ENCODE peak calls at places on chromosome 10, in eight cellular contexts. S, W, R, Z, J, Y, Q and A are unnamed samples.

GRCh38 chr10:63537511-63537910 is 16.3 kb downstream of the REEP3 start:
- DNase-seq in J (no peak), W (no peak), R (no peak), Y (no peak), S (no peak), Z (no peak), Q (no peak), A (no peak)

GRCh38 chr10:97333351-97333600 is 1.3 kb downstream of the FRAT2 start:
- DNase-seq in W (no peak), R (no peak), J (no peak), Y (no peak), Z (no peak), S (no peak), Q (no peak), A (no peak)

GRCh38 chr10:71434760-71435394 is 38.2 kb downstream of the CDH23 start:
- DNase-seq in W (peak; percentile 66), R (no peak), Q (no peak), Y (no peak), S (no peak), J (no peak), Z (no peak), A (no peak)

GRCh38 chr10:14385591-14386201 is 55.0 kb upstream of the FRMD4A start:
- DNase-seq in R (no peak), Z (no peak), W (no peak), S (no peak), J (no peak), Q (no peak), Y (no peak), A (no peak)

GRCh38 chr10:125520968-125521367 is 162.0 kb downstream of the TEX36 start:
- DNase-seq in Y (no peak), S (no peak), Q (no peak), J (no peak), Z (no peak), W (no peak), R (no peak), A (no peak)

GRCh38 chr10:34313353-34313752 is 501.7 kb downstream of the PARD3 start:
- DNase-seq in Z (no peak), R (no peak), Y (no peak), S (no peak), Q (no peak), J (no peak), W (no peak), A (no peak)

GRCh38 chr10:75857269-75857846 is 425.9 kb downstream of the LRMDA start:
- DNase-seq in R (no peak), Q (no peak), J (no peak), Z (peak; percentile 79), Y (no peak), W (no peak), S (peak; percentile 25), A (no peak)

GRCh38 chr10:74371696-74372095 is 220.7 kb downstream of the ADK start:
- DNase-seq in J (no peak), S (no peak), Q (no peak), W (no peak), Y (no peak), Z (no peak), R (no peak), A (no peak)

GRCh38 chr10:114327537-114328277 is 76.6 kb downstream of the AFAP1L2 start:
- DNase-seq in Z (no peak), S (no peak), Y (no peak), J (no peak), W (no peak), R (no peak), Q (peak; percentile 79), A (no peak)

GRCh38 chr10:110803830-110804338 is 67.8 kb upstream of the PDCD4 start:
- DNase-seq in S (peak; percentile 17), W (no peak), Z (no peak), R (peak; percentile 45), J (peak; percentile 60), Y (peak; percentile 47), Q (no peak), A (peak; percentile 74)

GRCh38 chr10:103333934-103334520 is 16.9 kb downstream of the PCGF6 start:
- DNase-seq in R (peak; percentile 10), Y (no peak), Q (no peak), S (no peak), W (no peak), Z (no peak), J (no peak), A (no peak)

GRCh38 chr10:66925896-66926719 is at the start of gene LRRTM3:
- DNase-seq in Y (peak; percentile 20), Z (no peak), W (no peak), Q (peak; percentile 66), J (peak; percentile 44), S (peak; percentile 49), R (peak; percentile 56), A (peak; percentile 34)

GRCh38 chr10:75165684-75166622 is 44.6 kb upstream of the VDAC2 start:
- DNase-seq in Z (no peak), Y (peak; percentile 62), S (no peak), W (no peak), R (no peak), J (no peak), Q (no peak), A (no peak)

GRCh38 chr10:71225291-71226058 is 13.1 kb downstream of the UNC5B start:
- DNase-seq in J (no peak), R (no peak), Y (no peak), W (no peak), S (no peak), Q (peak; percentile 50), Z (no peak), A (no peak)

GRCh38 chr10:72564596-72564995 is 61.3 kb downstream of the MICU1 start:
- DNase-seq in Y (no peak), Q (no peak), J (no peak), W (no peak), S (no peak), Z (no peak), R (no peak), A (no peak)

GRCh38 chr10:96470108-96470743 is 43.5 kb downstream of the TLL2 start:
- DNase-seq in S (no peak), R (peak; percentile 18), Q (no peak), J (peak; percentile 31), W (no peak), Z (no peak), Y (no peak), A (no peak)

GRCh38 chr10:110993024-110993693 is 73.8 kb downstream of the SHOC2 start:
- DNase-seq in Y (peak; percentile 13), S (no peak), Z (no peak), J (no peak), R (no peak), W (no peak), Q (no peak), A (no peak)

GRCh38 chr10:13536674-13537366 is 8.0 kb upstream of the BEND7 start:
- DNase-seq in Y (peak; percentile 16), Z (no peak), W (no peak), S (peak; percentile 66), R (peak; percentile 65), Q (no peak), J (peak; percentile 67), A (peak; percentile 51)

GRCh38 chr10:14326581-14326980 is 4.1 kb downstream of the FRMD4A start:
- DNase-seq in Y (no peak), Z (peak; percentile 37), Q (no peak), J (no peak), W (no peak), S (no peak), R (no peak), A (no peak)

DNA sequence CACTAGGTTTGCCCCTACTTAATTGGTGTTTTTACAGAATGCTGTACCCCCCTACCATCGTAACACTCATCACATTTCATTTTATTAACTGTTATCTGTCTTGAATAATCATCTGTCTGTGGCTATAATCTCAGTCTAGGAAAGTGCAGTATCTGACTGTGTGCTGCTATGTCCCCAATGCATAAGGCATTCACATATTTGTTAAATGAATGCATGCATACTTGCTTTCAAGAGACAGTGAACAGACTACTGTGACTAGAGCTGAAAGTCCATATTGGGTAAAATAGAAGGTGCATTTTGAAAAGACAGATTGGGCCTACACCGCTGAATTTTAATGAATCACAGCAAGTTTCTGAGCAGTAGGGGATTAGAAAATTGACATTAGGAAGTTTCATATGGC is 112.3 kb downstream of the ARHGAP12 start:
- DNase-seq in S (no peak), Y (no peak), W (no peak), Q (no peak), R (peak; percentile 28), J (no peak), Z (no peak), A (no peak)
- TF ChIP-seq POLR2AphosphoS5 in S (no peak), Y (no peak), W (no peak), Q (peak; percentile 77), R (no peak), J (peak; percentile 24), Z (no peak), A (peak; percentile 72)

GRCh38 chr10:131477457-131478205 is 166.1 kb upstream of the TCERG1L start:
- DNase-seq in R (peak; percentile 25), S (no peak), Q (no peak), Z (peak; percentile 86), J (no peak), W (no peak), Y (no peak), A (no peak)
- TF ChIP-seq POLR2A in R (no peak), S (no peak), Q (no peak), Z (no peak), J (no peak), W (no peak), Y (no peak), A (no peak)

DNA sequence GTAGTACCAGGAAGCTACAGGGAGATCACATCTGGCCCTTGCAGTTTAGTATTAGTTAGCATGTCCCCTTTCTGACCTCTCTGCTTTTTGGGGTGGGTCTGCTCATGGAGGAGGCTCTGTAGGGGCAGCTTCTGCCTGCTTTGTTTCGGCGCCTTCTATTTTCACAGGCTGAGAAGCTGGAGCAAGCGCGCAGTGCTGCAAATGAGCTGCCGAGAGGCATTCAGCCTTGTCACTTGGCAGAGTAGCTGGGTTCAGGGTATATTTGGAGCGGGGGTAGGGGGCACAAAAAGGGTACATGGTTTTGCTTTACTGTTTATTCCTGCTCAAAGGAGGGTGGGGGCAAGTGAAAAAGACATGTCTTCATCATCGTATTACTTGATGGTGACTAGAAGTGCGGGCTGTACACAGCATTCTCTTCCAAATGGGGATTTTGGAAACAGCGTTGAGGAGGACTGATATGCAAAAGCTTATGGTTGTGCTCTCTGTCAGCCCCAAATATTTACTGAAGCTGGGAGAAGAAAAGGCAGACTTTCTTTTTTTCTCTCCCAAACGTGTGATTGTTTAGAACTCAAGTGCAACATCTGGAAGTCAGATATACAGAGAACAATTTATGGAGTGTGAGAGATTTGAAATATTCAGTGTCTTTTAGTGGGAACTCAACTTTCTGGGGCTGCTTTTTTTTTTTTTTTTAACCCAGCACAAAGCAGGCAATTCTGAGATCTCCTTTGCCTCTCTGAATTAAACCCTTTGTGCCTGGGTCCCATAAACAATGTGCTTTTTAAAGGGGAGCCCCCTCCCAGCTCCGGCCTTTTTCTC is 146.5 kb downstream of the CELF2 start:
- DNase-seq in R (no peak), Y (no peak), W (no peak), J (no peak), S (no peak), Z (no peak), Q (no peak), A (no peak)
- TF ChIP-seq EP300 in R (no peak), Y (no peak), W (no peak), J (no peak), S (no peak), Z (no peak), Q (no peak), A (no peak)

GRCh38 chr10:57661206-57661605 is 606.5 kb downstream of the IPMK start:
- DNase-seq in W (no peak), R (no peak), J (no peak), Q (no peak), Z (no peak), S (no peak), Y (no peak), A (no peak)

GRCh38 chr10:57664815-57665214 is 602.9 kb downstream of the IPMK start:
- DNase-seq in Q (no peak), J (no peak), W (no peak), Y (no peak), Z (no peak), S (peak; percentile 1), R (no peak), A (no peak)

GRCh38 chr10:57663401-57663800 is 604.3 kb downstream of the IPMK start:
- DNase-seq in R (no peak), Z (no peak), Y (no peak), S (no peak), J (no peak), W (no peak), Q (no peak), A (no peak)
- TF ChIP-seq POLR2AphosphoS5 in R (no peak), Z (no peak), Y (no peak), S (no peak), J (no peak), W (no peak), Q (no peak), A (no peak)